ENCODE peak calls at places on chromosomes 11 and 22, in six cellular contexts. I is K562, B is Panc1, N is HCT116, Y is SK-N-SH, L is GM23338. O is an unnamed sample.

GRCh38 chr22:19756288-19757128 is 4.1 kb upstream of the TBX1 start:
- DNase-seq in B (no peak), Y (peak; percentile 78), N (peak; percentile 34), L (peak; percentile 73), I (peak; percentile 99), O (no peak)

GRCh38 chr11:17979770-17980371 is 33.0 kb downstream of the SERGEF start:
- DNase-seq in Y (peak; percentile 59), I (peak; percentile 77), L (peak; percentile 81), N (no peak), B (peak; percentile 45), O (no peak)

GRCh38 chr11:71307811-71308645 is 55.7 kb upstream of the SHANK2 start:
- DNase-seq in B (no peak), N (no peak), Y (no peak), L (no peak), I (no peak), O (no peak)

GRCh38 chr11:225734-226453 is 10.2 kb downstream of the SIRT3 start:
- DNase-seq in I (no peak), B (no peak), Y (no peak), L (no peak), N (no peak), O (no peak)

GRCh38 chr22:37419916-37420655 is 7.2 kb downstream of the ELFN2 start:
- DNase-seq in I (no peak), Y (peak; percentile 84), N (no peak), B (no peak), L (peak; percentile 74), O (no peak)

GRCh38 chr22:40593460-40594273 is 42.9 kb downstream of the MRTFA start:
- DNase-seq in B (no peak), I (no peak), N (no peak), Y (peak; percentile 25), L (no peak), O (no peak)

GRCh38 chr11:111765984-111766833 is at the start of gene PPP2R1B:
- DNase-seq in N (peak; percentile 23), I (peak; percentile 95), L (peak; percentile 90), B (peak; percentile 66), Y (peak; percentile 98), O (peak; percentile 60)

GRCh38 chr22:46641829-46642266 is 21.7 kb downstream of the GRAMD4 start:
- DNase-seq in Y (no peak), I (no peak), L (no peak), N (no peak), B (no peak), O (no peak)

GRCh38 chr22:48506506-48507145 is 1321.0 kb downstream of the BRD1 start:
- DNase-seq in B (no peak), N (no peak), L (no peak), Y (no peak), I (no peak), O (no peak)

GRCh38 chr11:3044004-3044403 is 13.2 kb downstream of the CARS1 start:
- DNase-seq in L (no peak), N (no peak), B (no peak), I (no peak), Y (no peak), O (no peak)

GRCh38 chr11:64043545-64043944 is 7.8 kb downstream of the FLRT1 start:
- DNase-seq in Y (no peak), B (no peak), I (no peak), L (no peak), N (no peak), O (no peak)

GRCh38 chr11:21564813-21565212 is 628.1 kb upstream of the ANO5 start:
- DNase-seq in L (no peak), Y (no peak), I (no peak), B (no peak), N (no peak), O (no peak)

GRCh38 chr11:134276396-134277175 is 407 bp downstream of the GLB1L3 start:
- DNase-seq in L (peak; percentile 71), I (peak; percentile 3), Y (peak; percentile 77), N (no peak), B (no peak), O (no peak)

DNA sequence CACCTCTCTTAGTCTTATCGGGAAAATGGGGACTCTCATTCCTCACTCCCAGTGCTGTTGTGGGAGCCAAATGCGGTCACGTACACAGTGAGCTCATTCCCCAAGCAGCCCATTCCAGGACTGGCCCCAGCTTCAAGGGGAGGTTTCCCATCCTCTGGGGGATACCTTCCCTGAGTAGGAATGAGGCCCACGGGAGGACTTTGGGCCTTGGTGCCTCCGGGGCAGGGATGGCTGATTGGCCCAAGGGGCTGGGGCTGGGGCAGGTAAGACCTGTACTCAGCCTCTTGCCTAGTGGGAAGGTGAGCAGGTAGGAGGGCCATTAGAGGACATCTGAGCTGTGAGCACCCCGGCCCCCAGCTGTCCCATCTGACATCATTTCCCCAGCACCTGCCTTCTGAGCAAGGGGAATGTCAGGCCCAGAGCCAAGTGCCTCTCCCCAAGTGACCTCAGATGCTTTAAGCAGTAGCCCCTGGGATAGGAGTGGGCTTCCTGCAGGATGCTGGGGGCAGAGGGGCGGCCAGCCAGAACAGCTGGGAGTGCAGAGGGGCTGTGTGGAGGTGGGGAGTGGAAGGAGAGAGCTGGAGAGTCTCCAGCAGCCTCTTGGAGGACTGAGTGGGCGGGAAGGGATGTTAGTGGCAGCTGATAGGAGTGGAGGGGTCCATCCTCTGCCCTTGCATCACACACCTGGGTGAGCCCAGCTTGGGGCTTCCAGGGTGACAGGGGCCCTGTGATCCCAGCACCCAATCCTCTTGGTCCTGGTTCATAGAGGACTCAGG is 58.4 kb downstream of the CD82 start:
- DNase-seq in N (no peak), B (no peak), I (no peak), Y (no peak), L (no peak), O (no peak)
- TF ChIP-seq POLR2AphosphoS5 in N (no peak), B (no peak), I (no peak), Y (no peak), L (no peak), O (no peak)

GRCh38 chr22:50488006-50488677 is 1.5 kb downstream of the MIOX start:
- DNase-seq in B (no peak), N (no peak), L (no peak), I (no peak), Y (no peak), O (no peak)
- TF ChIP-seq REST in B (no peak), N (no peak), L (no peak), I (no peak), Y (no peak), O (no peak)

DNA sequence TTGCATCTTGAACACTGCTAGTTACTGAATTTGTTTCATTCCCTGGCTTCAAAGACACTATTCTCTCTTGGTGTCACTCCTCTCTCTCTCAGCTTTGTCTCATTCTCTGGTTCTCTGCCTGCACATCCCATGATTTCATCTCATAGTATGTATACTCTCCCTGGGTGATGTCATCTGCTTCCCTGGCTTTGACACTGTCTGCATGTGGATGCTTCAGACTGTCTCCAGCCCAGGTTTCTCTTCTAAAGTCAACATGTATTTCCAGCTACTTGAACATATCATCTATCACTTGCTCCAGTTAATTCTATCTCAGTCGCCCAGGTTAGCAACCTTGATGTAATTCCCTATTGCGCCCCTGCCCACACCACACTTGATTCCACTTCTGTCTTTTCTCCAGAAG is 9.3 kb upstream of the ACAT1 start:
- DNase-seq in B (no peak), L (no peak), N (no peak), Y (no peak), I (no peak), O (no peak)
- TF ChIP-seq POLR2AphosphoS5 in B (no peak), L (no peak), N (no peak), Y (no peak), I (no peak), O (no peak)

DNA sequence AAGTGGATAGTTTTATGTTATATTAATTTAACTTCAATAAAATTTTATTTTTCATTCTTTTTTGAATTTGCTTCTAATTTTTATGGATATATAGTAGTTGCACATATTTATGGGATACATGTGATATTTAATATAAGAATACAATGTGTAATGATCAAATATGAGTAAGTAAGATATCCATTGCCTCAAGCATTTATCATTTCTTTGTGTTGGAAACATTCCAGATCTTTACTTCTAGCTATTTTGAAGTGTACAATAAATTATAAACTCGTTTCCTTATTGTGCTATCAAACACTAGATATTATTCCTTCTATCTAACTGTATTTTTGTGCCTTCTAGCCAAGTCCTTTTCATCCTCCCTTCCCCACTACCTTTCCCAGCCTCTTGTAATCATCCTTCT is 17.0 kb downstream of the EXPH5 start:
- DNase-seq in I (no peak), B (no peak), L (no peak), Y (no peak), N (no peak), O (no peak)
- TF ChIP-seq REST in I (no peak), B (no peak), L (no peak), Y (no peak), N (no peak), O (no peak)

GRCh38 chr11:92251980-92252379 is 27.4 kb downstream of the FAT3 start:
- DNase-seq in N (no peak), L (no peak), I (no peak), B (no peak), Y (no peak), O (no peak)
- TF ChIP-seq POLR2AphosphoS5 in N (no peak), L (no peak), I (no peak), B (no peak), Y (no peak), O (no peak)

GRCh38 chr11:69950120-69950519 is 128.0 kb upstream of the ANO1 start:
- DNase-seq in Y (peak; percentile 58), I (peak; percentile 87), B (no peak), N (peak; percentile 58), L (peak; percentile 88), O (no peak)
- TF ChIP-seq REST in Y (no peak), I (no peak), B (no peak), N (no peak), L (no peak), O (no peak)

GRCh38 chr11:6612816-6613136 is 760 bp upstream of the TAF10 start:
- DNase-seq in N (peak; percentile 41), B (no peak), L (peak; percentile 81), Y (peak; percentile 39), I (peak; percentile 37), O (no peak)

GRCh38 chr11:6612008-6612815 is at the start of gene TAF10:
- DNase-seq in Y (peak; percentile 95), N (peak; percentile 75), I (peak; percentile 92), L (peak; percentile 96), B (peak; percentile 80), O (peak; percentile 97)

GRCh38 chr11:6610591-6610990 is 1.4 kb downstream of the TAF10 start:
- DNase-seq in Y (no peak), B (no peak), I (peak; percentile 43), L (no peak), N (no peak), O (no peak)

GRCh38 chr11:6609502-6610015 is 2.5 kb downstream of the TAF10 start:
- DNase-seq in I (no peak), B (no peak), Y (no peak), N (no peak), L (no peak), O (no peak)

DNA sequence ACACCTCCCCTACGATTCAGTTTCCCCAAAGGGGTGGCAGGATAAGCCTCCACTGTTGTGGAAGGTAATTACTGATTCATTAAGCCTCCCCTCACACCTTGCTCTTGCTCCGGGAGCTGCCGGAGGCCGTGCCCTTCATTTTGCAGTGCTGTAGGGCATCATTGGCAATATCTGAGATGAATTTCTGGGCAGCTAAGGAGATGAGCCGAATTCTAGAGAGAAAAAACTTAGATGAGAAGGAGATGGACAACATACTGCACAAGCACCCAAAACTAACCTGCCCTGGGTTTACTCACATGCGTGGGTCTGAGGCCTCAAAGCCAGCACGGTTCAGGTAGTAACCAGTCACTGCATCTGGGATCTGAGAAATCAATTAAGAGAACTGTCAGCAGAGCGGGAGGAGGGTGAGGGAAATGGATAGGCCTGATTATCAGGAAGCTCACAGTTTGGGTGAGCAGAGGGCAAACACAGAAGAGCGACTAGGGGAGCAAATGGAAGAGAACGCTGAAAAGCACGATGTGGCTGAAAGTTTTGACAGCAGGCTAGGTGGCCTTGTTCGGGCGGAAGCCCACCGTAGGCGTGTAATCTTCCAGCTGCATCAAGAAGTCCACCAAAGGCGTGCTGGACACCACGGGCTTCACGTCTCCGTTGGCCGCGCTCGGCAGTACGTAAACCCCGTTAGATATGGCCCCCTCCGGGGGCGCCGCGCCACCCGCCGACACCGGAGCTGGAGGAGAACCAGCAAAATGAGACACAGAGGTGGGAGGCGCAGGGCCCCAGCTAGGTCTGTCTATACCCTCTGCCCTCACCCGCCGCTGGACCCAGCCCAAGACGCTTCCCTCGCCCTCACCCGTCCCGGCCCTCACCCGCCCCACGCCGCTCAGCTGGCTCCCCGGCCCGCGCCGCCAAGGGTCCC is 666 bp downstream of the TAF10 start:
- DNase-seq in L (peak; percentile 38), N (no peak), Y (no peak), B (no peak), I (no peak), O (no peak)
- TF ChIP-seq POLR2AphosphoS5 in L (no peak), N (peak; percentile 9), Y (no peak), B (no peak), I (no peak), O (peak; percentile 12)